ENCODE peak calls at places on chromosomes 12 and 14, in eight cellular contexts. C is NCI-H1105; V is stimulated activated CD4-positive, alpha-beta T cell treated with anti-CD3 and anti-CD28 coated beads, Interleukin-12 subunit alpha, Interleukin-12 subunit beta, amount 100 ng/mL, for 48 hours; T is cardiac fibroblast; S is coronary artery; X is epithelial cell of prostate; F is heart left ventricle; Z is GM19239. P is an unnamed sample.

GRCh38 chr12:15700595-15700994 is 88.6 kb downstream of the EPS8 start:
- DNase-seq in C (no peak), V (no peak), T (peak; percentile 96), S (no peak), X (peak; percentile 45), F (no peak), Z (no peak), P (no peak)

GRCh38 chr12:113591480-113591971 is 119.9 kb upstream of the LHX5 start:
- DNase-seq in C (peak; percentile 82), V (no peak), T (no peak), S (no peak), X (no peak), F (no peak), Z (peak; percentile 31), P (no peak)

GRCh38 chr14:24271834-24272263 is 452 bp upstream of the RABGGTA start:
- DNase-seq in C (no peak), V (peak; percentile 27), T (no peak), S (no peak), X (no peak), F (no peak), Z (no peak), P (no peak)

GRCh38 chr12:3034067-3034750 is 43.0 kb upstream of the TSPAN9 start:
- DNase-seq in C (peak; percentile 44), V (peak; percentile 21), T (peak; percentile 77), S (no peak), X (peak; percentile 14), F (peak; percentile 67), Z (peak; percentile 64), P (no peak)

GRCh38 chr14:78606111-78606510 is 435.9 kb downstream of the NRXN3 start:
- DNase-seq in C (no peak), V (no peak), T (peak; percentile 86), S (no peak), X (no peak), F (no peak), Z (no peak), P (no peak)

GRCh38 chr14:96762650-96763049 is 34.5 kb upstream of the VRK1 start:
- DNase-seq in C (no peak), V (no peak), T (peak; percentile 77), S (no peak), X (peak; percentile 14), F (no peak), Z (peak; percentile 46), P (no peak)

GRCh38 chr14:99946652-99947489 is 118.4 kb upstream of the EVL start:
- DNase-seq in C (peak; percentile 40), V (peak; percentile 36), T (peak; percentile 21), S (no peak), X (no peak), F (no peak), Z (peak; percentile 66), P (no peak)

GRCh38 chr12:50581226-50582184 is 76.7 kb downstream of the DIP2B start:
- DNase-seq in C (no peak), V (no peak), T (peak; percentile 68), S (no peak), X (no peak), F (no peak), Z (no peak), P (no peak)

GRCh38 chr12:103964805-103965204 is 867 bp upstream of the TDG start:
- DNase-seq in C (no peak), V (no peak), T (no peak), S (no peak), X (no peak), F (no peak), Z (no peak), P (no peak)

GRCh38 chr14:52895000-52895399 is 55.9 kb downstream of the FERMT2 start:
- DNase-seq in C (no peak), V (no peak), T (peak; percentile 42), S (no peak), X (no peak), F (no peak), Z (no peak), P (no peak)

GRCh38 chr12:88985011-88985410 is 367.3 kb downstream of the DUSP6 start:
- DNase-seq in C (no peak), V (no peak), T (no peak), S (no peak), X (no peak), F (no peak), Z (no peak), P (no peak)

GRCh38 chr12:2017724-2018337 is 13.6 kb upstream of the DCP1B start:
- DNase-seq in C (no peak), V (no peak), T (no peak), S (no peak), X (no peak), F (no peak), Z (no peak), P (no peak)

GRCh38 chr12:56517854-56518253 is 3.8 kb upstream of the RBMS2 start:
- DNase-seq in C (no peak), V (no peak), T (no peak), S (no peak), X (no peak), F (no peak), Z (no peak), P (no peak)